ENCODE peak calls at places on chromosome 14, in four cellular contexts. Q is progenitor cell of endocrine pancreas, M is K562, B is M059J. R is an unnamed sample.

GRCh38 chr14:72680853-72681640 is 212.9 kb downstream of the DPF3 start:
- DNase-seq in Q (no peak), M (no peak), B (peak), R (peak)

GRCh38 chr14:73887116-73887490 is 444 bp downstream of the ZNF410 start:
- DNase-seq in Q (no peak), M (no peak), B (no peak), R (no peak)

GRCh38 chr14:20668969-20669368 is 15.4 kb upstream of the RNASE4 start:
- DNase-seq in Q (no peak), M (no peak), B (no peak), R (peak)

GRCh38 chr14:100778951-100779690 is 46.8 kb upstream of the MEG3 start:
- DNase-seq in Q (no peak), M (no peak), B (no peak), R (no peak)

GRCh38 chr14:33017016-33017415 is 78.3 kb downstream of the NPAS3 start:
- DNase-seq in Q (no peak), M (no peak), B (no peak), R (no peak)

GRCh38 chr14:55892906-55893305 is 225.3 kb upstream of the PELI2 start:
- DNase-seq in Q (no peak), M (no peak), B (no peak), R (no peak)

GRCh38 chr14:98925362-98926040 is 346.5 kb downstream of the BCL11B start:
- DNase-seq in Q (no peak), M (no peak), B (no peak), R (no peak)

GRCh38 chr14:88870777-88871176 is 46.3 kb downstream of the TTC8 start:
- DNase-seq in Q (no peak), M (no peak), B (no peak), R (no peak)

GRCh38 chr14:84340938-84341337 is 1189.0 kb upstream of the FLRT2 start:
- DNase-seq in Q (no peak), M (no peak), B (no peak), R (peak)

GRCh38 chr14:76775159-76775694 is 14.0 kb downstream of the VASH1 start:
- DNase-seq in Q (no peak), M (no peak), B (no peak), R (no peak)

GRCh38 chr14:80124794-80125193 is 86.5 kb downstream of the DIO2 start:
- DNase-seq in Q (no peak), M (no peak), B (no peak), R (no peak)

GRCh38 chr14:94769413-94770250 is at the start of gene GSC:
- DNase-seq in Q (peak), M (no peak), B (peak), R (peak)

GRCh38 chr14:92686763-92687427 is 61.5 kb downstream of the LGMN start:
- DNase-seq in Q (peak), M (peak), B (peak), R (peak)

GRCh38 chr14:53716521-53716920 is 240.1 kb downstream of the BMP4 start:
- DNase-seq in Q (no peak), M (no peak), B (no peak), R (no peak)

GRCh38 chr14:29463727-29464370 is 463.8 kb downstream of the PRKD1 start:
- DNase-seq in Q (no peak), M (no peak), B (peak), R (no peak)

GRCh38 chr14:76227450-76228050 is 75.8 kb downstream of the GPATCH2L start:
- DNase-seq in Q (no peak), M (no peak), B (peak), R (no peak)

GRCh38 chr14:89163237-89163636 is 253.8 kb downstream of the FOXN3 start:
- DNase-seq in Q (no peak), M (peak), B (no peak), R (no peak)

GRCh38 chr14:94126800-94127199 is 2.6 kb downstream of the IFI27L2 start:
- DNase-seq in Q (no peak), M (no peak), B (no peak), R (no peak)

GRCh38 chr14:104240426-104241157 is 102.2 kb downstream of the KIF26A start:
- DNase-seq in Q (peak), M (no peak), B (no peak), R (no peak)

GRCh38 chr14:56555921-56556570 is 23.6 kb upstream of the TMEM260 start:
- DNase-seq in Q (no peak), M (peak), B (peak), R (peak)

GRCh38 chr14:23695220-23695999 is 59.2 kb downstream of the DHRS2 start:
- DNase-seq in Q (no peak), M (no peak), B (peak), R (no peak)

GRCh38 chr14:70934502-70935134 is 27.4 kb downstream of the PCNX1 start:
- DNase-seq in Q (no peak), M (no peak), B (peak), R (peak)

GRCh38 chr14:44982594-44982993 is 20.6 kb downstream of the TOGARAM1 start:
- DNase-seq in Q (no peak), M (no peak), B (no peak), R (no peak)

GRCh38 chr14:44962573-44963528 is 861 bp downstream of the TOGARAM1 start:
- DNase-seq in Q (peak), M (peak), B (peak), R (peak)

GRCh38 chr14:96162265-96162664 is 42.4 kb upstream of the BDKRB2 start:
- DNase-seq in Q (no peak), M (no peak), B (peak), R (no peak)

GRCh38 chr14:106547735-106548550 is 1021.6 kb downstream of the TMEM121 start:
- DNase-seq in Q (no peak), M (no peak), B (no peak), R (no peak)

GRCh38 chr14:65958664-65959562 is 527.3 kb upstream of the CCDC196 start:
- DNase-seq in Q (no peak), M (peak), B (peak), R (peak)

GRCh38 chr14:74504874-74505617 is 11.5 kb downstream of the ISCA2 start:
- DNase-seq in Q (no peak), M (no peak), B (no peak), R (no peak)

GRCh38 chr14:53193193-53193592 is 40.1 kb upstream of the DDHD1 start:
- DNase-seq in Q (no peak), M (no peak), B (peak), R (no peak)

GRCh38 chr14:69101331-69101826 is 51.5 kb downstream of the DCAF5 start:
- DNase-seq in Q (no peak), M (peak), B (peak), R (peak)

GRCh38 chr14:74955229-74955999 is at the start of gene PGF:
- DNase-seq in Q (peak), M (peak), B (peak), R (peak)

GRCh38 chr14:54902521-54903420 is at the start of gene GCH1:
- DNase-seq in Q (peak), M (peak), B (peak), R (peak)

R was measured in kidney tubule cell.